ENCODE peak calls at places on chromosome 13, in six cellular contexts. One of them, this sample, is unnamed.

GRCh38 chr13:34970961-34971360 is 28.9 kb downstream of the NBEA start:
- DNase-seq in body of pancreas: no peak
- DNase-seq in upper lobe of right lung: no peak
- DNase-seq in mammary epithelial cell: no peak
- DNase-seq in neural progenitor cell: no peak
- DNase-seq in colonic mucosa: no peak
- DNase-seq in this sample: no peak

GRCh38 chr13:86838411-86839120 is 832.6 kb upstream of the SLITRK5 start:
- DNase-seq in colonic mucosa: no peak
- DNase-seq in mammary epithelial cell: no peak
- DNase-seq in upper lobe of right lung: no peak
- DNase-seq in neural progenitor cell: no peak
- DNase-seq in body of pancreas: no peak
- DNase-seq in this sample: no peak

GRCh38 chr13:49436890-49437289 is 7.0 kb downstream of the CAB39L start:
- DNase-seq in mammary epithelial cell: peak
- DNase-seq in upper lobe of right lung: no peak
- DNase-seq in body of pancreas: peak
- DNase-seq in colonic mucosa: no peak
- DNase-seq in neural progenitor cell: no peak
- DNase-seq in this sample: peak

GRCh38 chr13:24141333-24141910 is 19.1 kb upstream of the SPATA13 start:
- DNase-seq in body of pancreas: no peak
- DNase-seq in upper lobe of right lung: no peak
- DNase-seq in colonic mucosa: no peak
- DNase-seq in neural progenitor cell: no peak
- DNase-seq in mammary epithelial cell: no peak
- DNase-seq in this sample: no peak

GRCh38 chr13:42924290-42924803 is 67.7 kb downstream of the EPSTI1 start:
- DNase-seq in colonic mucosa: no peak
- DNase-seq in mammary epithelial cell: no peak
- DNase-seq in body of pancreas: no peak
- DNase-seq in upper lobe of right lung: no peak
- DNase-seq in neural progenitor cell: no peak
- DNase-seq in this sample: no peak

GRCh38 chr13:80873589-80873988 is 532.7 kb upstream of the SPRY2 start:
- DNase-seq in body of pancreas: no peak
- DNase-seq in mammary epithelial cell: peak
- DNase-seq in upper lobe of right lung: no peak
- DNase-seq in neural progenitor cell: no peak
- DNase-seq in colonic mucosa: no peak
- DNase-seq in this sample: no peak

GRCh38 chr13:102620512-102620911 is 23.7 kb downstream of the TPP2 start:
- DNase-seq in neural progenitor cell: no peak
- DNase-seq in upper lobe of right lung: no peak
- DNase-seq in colonic mucosa: no peak
- DNase-seq in mammary epithelial cell: no peak
- DNase-seq in body of pancreas: peak
- DNase-seq in this sample: no peak

GRCh38 chr13:70856706-70857105 is 748.5 kb upstream of the KLHL1 start:
- DNase-seq in mammary epithelial cell: no peak
- DNase-seq in upper lobe of right lung: no peak
- DNase-seq in body of pancreas: no peak
- DNase-seq in colonic mucosa: peak
- DNase-seq in neural progenitor cell: no peak
- DNase-seq in this sample: no peak

GRCh38 chr13:80180745-80181144 is 160.2 kb downstream of the SPRY2 start:
- DNase-seq in upper lobe of right lung: no peak
- DNase-seq in colonic mucosa: no peak
- DNase-seq in mammary epithelial cell: no peak
- DNase-seq in body of pancreas: no peak
- DNase-seq in neural progenitor cell: no peak
- DNase-seq in this sample: no peak

GRCh38 chr13:72290962-72291681 is 424.1 kb upstream of the DACH1 start:
- DNase-seq in upper lobe of right lung: no peak
- DNase-seq in body of pancreas: no peak
- DNase-seq in neural progenitor cell: no peak
- DNase-seq in mammary epithelial cell: peak
- DNase-seq in colonic mucosa: no peak
- DNase-seq in this sample: peak

GRCh38 chr13:79810671-79811070 is 329.7 kb downstream of the NDFIP2 start:
- DNase-seq in mammary epithelial cell: peak
- DNase-seq in colonic mucosa: no peak
- DNase-seq in upper lobe of right lung: no peak
- DNase-seq in neural progenitor cell: peak
- DNase-seq in body of pancreas: no peak
- DNase-seq in this sample: no peak

GRCh38 chr13:25046985-25047660 is 48.8 kb upstream of the PABPC3 start:
- DNase-seq in upper lobe of right lung: no peak
- DNase-seq in body of pancreas: no peak
- DNase-seq in colonic mucosa: no peak
- DNase-seq in mammary epithelial cell: peak
- DNase-seq in neural progenitor cell: peak
- DNase-seq in this sample: peak

GRCh38 chr13:51134763-51135365 is 23.8 kb upstream of the C13orf42 start:
- DNase-seq in body of pancreas: no peak
- DNase-seq in upper lobe of right lung: no peak
- DNase-seq in neural progenitor cell: no peak
- DNase-seq in colonic mucosa: no peak
- DNase-seq in mammary epithelial cell: no peak
- DNase-seq in this sample: no peak

GRCh38 chr13:48748681-48749080 is 95.0 kb downstream of the CYSLTR2 start:
- DNase-seq in upper lobe of right lung: no peak
- DNase-seq in body of pancreas: no peak
- DNase-seq in colonic mucosa: no peak
- DNase-seq in neural progenitor cell: no peak
- DNase-seq in mammary epithelial cell: no peak
- DNase-seq in this sample: peak

GRCh38 chr13:50124536-50125305 is 109.5 kb downstream of the KCNRG start:
- DNase-seq in colonic mucosa: peak
- DNase-seq in body of pancreas: no peak
- DNase-seq in upper lobe of right lung: no peak
- DNase-seq in neural progenitor cell: peak
- DNase-seq in mammary epithelial cell: peak
- DNase-seq in this sample: peak

GRCh38 chr13:50712882-50713281 is 130.6 kb downstream of the DLEU7 start:
- DNase-seq in neural progenitor cell: no peak
- DNase-seq in body of pancreas: no peak
- DNase-seq in mammary epithelial cell: no peak
- DNase-seq in upper lobe of right lung: no peak
- DNase-seq in colonic mucosa: no peak
- DNase-seq in this sample: no peak

GRCh38 chr13:92589955-92590354 is 636.7 kb upstream of the GPC6 start:
- DNase-seq in mammary epithelial cell: no peak
- DNase-seq in body of pancreas: no peak
- DNase-seq in neural progenitor cell: no peak
- DNase-seq in upper lobe of right lung: no peak
- DNase-seq in colonic mucosa: no peak
- DNase-seq in this sample: no peak

GRCh38 chr13:50222569-50223332 is 207.5 kb downstream of the KCNRG start:
- DNase-seq in body of pancreas: peak
- DNase-seq in colonic mucosa: peak
- DNase-seq in mammary epithelial cell: peak
- DNase-seq in neural progenitor cell: no peak
- DNase-seq in upper lobe of right lung: peak
- DNase-seq in this sample: peak

GRCh38 chr13:101408992-101409656 is 7.2 kb downstream of the NALCN start:
- DNase-seq in mammary epithelial cell: no peak
- DNase-seq in upper lobe of right lung: no peak
- DNase-seq in colonic mucosa: no peak
- DNase-seq in body of pancreas: no peak
- DNase-seq in neural progenitor cell: no peak
- DNase-seq in this sample: no peak

GRCh38 chr13:52651880-52652169 is 811 bp upstream of the SUGT1 start:
- DNase-seq in neural progenitor cell: no peak
- DNase-seq in colonic mucosa: no peak
- DNase-seq in mammary epithelial cell: no peak
- DNase-seq in body of pancreas: no peak
- DNase-seq in upper lobe of right lung: no peak
- DNase-seq in this sample: no peak

GRCh38 chr13:107721436-107721835 is 493.9 kb downstream of the LIG4 start:
- DNase-seq in upper lobe of right lung: no peak
- DNase-seq in colonic mucosa: no peak
- DNase-seq in mammary epithelial cell: no peak
- DNase-seq in neural progenitor cell: no peak
- DNase-seq in body of pancreas: no peak
- DNase-seq in this sample: no peak

DNA sequence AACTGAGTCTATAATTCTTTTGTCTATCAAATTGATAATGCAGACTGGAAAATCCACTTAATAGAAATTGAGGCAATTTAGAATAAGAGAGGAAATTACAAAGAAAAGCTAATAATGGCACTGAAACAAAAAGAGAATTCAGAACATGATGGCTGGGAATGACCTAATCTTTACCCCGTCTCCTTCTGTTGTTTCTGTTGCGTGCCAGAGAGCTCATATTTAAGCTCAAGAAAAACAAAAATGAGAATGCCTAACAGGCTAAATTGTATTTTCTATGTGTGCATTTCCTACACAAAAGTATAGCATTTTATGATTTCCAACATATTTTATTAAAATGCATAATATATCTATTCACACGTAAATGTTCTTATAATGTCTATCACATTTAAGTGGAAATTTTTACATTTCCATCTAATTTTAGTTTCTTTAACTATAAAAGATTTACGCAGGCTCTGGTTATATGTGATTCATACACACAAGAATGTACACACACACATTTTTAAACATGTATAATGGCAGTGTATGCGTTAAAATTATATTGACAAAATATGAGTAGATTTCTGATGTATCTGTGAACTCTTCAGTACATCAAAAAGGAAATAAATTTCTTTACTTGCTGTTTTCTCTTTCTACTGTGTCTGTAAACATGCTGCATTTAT is 432.3 kb downstream of the SLITRK6 start:
- DNase-seq in body of pancreas: no peak
- DNase-seq in colonic mucosa: no peak
- DNase-seq in neural progenitor cell: no peak
- DNase-seq in upper lobe of right lung: no peak
- DNase-seq in mammary epithelial cell: no peak
- DNase-seq in this sample: no peak
- H3K4me3 ChIP-seq in body of pancreas: no peak
- H3K4me3 ChIP-seq in colonic mucosa: no peak
- H3K4me3 ChIP-seq in neural progenitor cell: no peak
- H3K4me3 ChIP-seq in upper lobe of right lung: no peak
- H3K4me3 ChIP-seq in mammary epithelial cell: no peak
- H3K4me3 ChIP-seq in this sample: no peak

GRCh38 chr13:109835321-109835720 is 48.9 kb upstream of the IRS2 start:
- DNase-seq in body of pancreas: no peak
- DNase-seq in mammary epithelial cell: no peak
- DNase-seq in neural progenitor cell: no peak
- DNase-seq in colonic mucosa: no peak
- DNase-seq in upper lobe of right lung: no peak
- DNase-seq in this sample: peak

GRCh38 chr13:109836629-109837607 is 50.5 kb upstream of the IRS2 start:
- DNase-seq in neural progenitor cell: no peak
- DNase-seq in colonic mucosa: peak
- DNase-seq in mammary epithelial cell: no peak
- DNase-seq in upper lobe of right lung: no peak
- DNase-seq in body of pancreas: peak
- DNase-seq in this sample: no peak

GRCh38 chr13:109833940-109834339 is 47.6 kb upstream of the IRS2 start:
- DNase-seq in body of pancreas: no peak
- DNase-seq in mammary epithelial cell: no peak
- DNase-seq in colonic mucosa: no peak
- DNase-seq in neural progenitor cell: no peak
- DNase-seq in upper lobe of right lung: no peak
- DNase-seq in this sample: no peak

DNA sequence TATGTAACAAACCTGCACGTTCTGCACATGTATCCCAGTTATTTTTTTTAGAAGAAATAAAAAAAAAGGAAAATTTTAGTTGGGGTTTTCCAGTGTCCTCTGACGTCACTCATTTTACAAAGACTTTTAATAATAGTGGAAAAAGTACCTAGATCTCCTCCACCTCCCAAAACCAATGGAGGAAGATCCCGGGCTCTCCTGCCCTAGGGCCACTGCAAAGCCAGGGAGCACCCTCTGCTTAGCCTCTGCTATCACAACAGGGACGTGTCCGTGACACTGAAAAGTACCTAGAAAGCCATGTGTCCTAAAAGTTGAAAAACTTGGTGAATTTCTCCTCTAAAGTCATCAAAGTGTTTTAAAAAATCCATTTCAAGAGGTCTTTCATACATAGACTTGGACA is 46.7 kb upstream of the IRS2 start:
- DNase-seq in colonic mucosa: no peak
- DNase-seq in upper lobe of right lung: no peak
- DNase-seq in mammary epithelial cell: no peak
- DNase-seq in neural progenitor cell: no peak
- DNase-seq in body of pancreas: no peak
- DNase-seq in this sample: no peak
- TF ChIP-seq CTCF in colonic mucosa: no peak
- TF ChIP-seq CTCF in upper lobe of right lung: no peak
- TF ChIP-seq CTCF in mammary epithelial cell: no peak
- TF ChIP-seq CTCF in neural progenitor cell: no peak
- TF ChIP-seq CTCF in body of pancreas: no peak
- TF ChIP-seq CTCF in this sample: no peak

DNA sequence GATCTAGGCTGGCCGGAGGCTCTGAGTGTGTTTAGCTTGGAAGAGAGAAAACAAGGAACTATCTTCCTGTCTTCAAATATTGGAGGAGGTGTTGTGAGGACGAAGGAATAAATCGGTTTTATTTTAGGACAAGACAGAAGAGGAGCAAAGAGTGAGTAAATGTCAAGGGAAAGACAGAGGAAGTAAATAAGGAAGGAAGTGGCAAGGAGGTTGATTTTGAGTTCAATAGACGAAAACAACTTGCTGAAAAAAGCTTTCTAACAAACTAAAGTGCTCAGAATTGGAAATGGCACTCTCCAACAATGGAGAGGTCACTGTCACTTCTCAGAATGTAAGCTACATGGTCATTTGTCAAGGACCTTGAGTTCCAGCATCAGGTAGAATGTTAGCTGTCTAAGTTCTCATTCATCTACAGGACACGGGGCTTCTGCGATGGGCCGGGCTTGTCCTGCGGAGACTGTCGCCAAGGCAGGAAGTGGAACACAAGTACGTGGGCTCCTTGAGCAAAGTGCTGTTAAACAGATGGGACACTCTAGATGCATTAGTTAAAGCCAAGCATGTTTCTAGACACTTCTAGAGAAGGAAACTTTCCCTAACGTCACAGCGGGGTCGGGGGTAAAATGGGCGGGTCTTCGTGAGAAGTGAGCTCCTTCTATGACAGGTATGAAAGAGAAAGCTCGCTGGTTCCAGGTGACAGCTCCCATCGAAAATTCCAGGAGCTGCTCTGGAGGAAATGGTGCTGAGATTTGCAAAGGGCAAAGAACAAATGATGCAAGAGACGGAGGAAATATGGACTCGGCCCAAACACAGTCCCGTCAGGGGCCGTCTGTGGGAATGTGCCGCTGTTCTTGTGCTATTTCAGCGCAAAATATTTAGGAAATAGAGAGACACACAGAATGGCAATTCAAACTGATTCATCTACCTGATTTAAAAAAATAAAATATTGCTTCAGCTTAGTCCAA is 103.9 kb upstream of the UBL3 start:
- DNase-seq in neural progenitor cell: no peak
- DNase-seq in colonic mucosa: no peak
- DNase-seq in body of pancreas: no peak
- DNase-seq in upper lobe of right lung: no peak
- DNase-seq in mammary epithelial cell: no peak
- DNase-seq in this sample: no peak
- H3K4me3 ChIP-seq in neural progenitor cell: no peak
- H3K4me3 ChIP-seq in colonic mucosa: no peak
- H3K4me3 ChIP-seq in body of pancreas: no peak
- H3K4me3 ChIP-seq in upper lobe of right lung: peak
- H3K4me3 ChIP-seq in mammary epithelial cell: no peak
- H3K4me3 ChIP-seq in this sample: no peak

GRCh38 chr13:31372454-31372853 is 172.7 kb downstream of the B3GLCT start:
- DNase-seq in upper lobe of right lung: no peak
- DNase-seq in mammary epithelial cell: no peak
- DNase-seq in neural progenitor cell: no peak
- DNase-seq in body of pancreas: no peak
- DNase-seq in colonic mucosa: no peak
- DNase-seq in this sample: no peak
- TF ChIP-seq CTCF in upper lobe of right lung: no peak
- TF ChIP-seq CTCF in mammary epithelial cell: no peak
- TF ChIP-seq CTCF in neural progenitor cell: no peak
- TF ChIP-seq CTCF in body of pancreas: no peak
- TF ChIP-seq CTCF in colonic mucosa: no peak
- TF ChIP-seq CTCF in this sample: no peak